ENCODE peak calls at places on chromosomes 7 and 10, in eight cellular contexts. U is CD8-positive, alpha-beta memory T cell; D is fibroblast of pulmonary artery; P is Peyer's patch; T is GM12864; W is SJSA1; V is naive thymus-derived CD4-positive, alpha-beta T cell; K is body of pancreas. M is an unnamed sample.

GRCh38 chr7:74294191-74294998 is 5.2 kb downstream of the CLIP2 start:
- DNase-seq in U (no peak), D (peak), P (no peak), T (no peak), W (no peak), V (no peak), K (peak), M (peak)

GRCh38 chr7:29224726-29225125 is 30.2 kb downstream of the CHN2 start:
- DNase-seq in U (no peak), D (no peak), P (no peak), T (no peak), W (no peak), V (no peak), K (no peak), M (peak)

GRCh38 chr10:111084346-111085255 is 7.8 kb downstream of the ADRA2A start:
- DNase-seq in U (no peak), D (no peak), P (no peak), T (no peak), W (no peak), V (no peak), K (no peak), M (no peak)

GRCh38 chr7:101602484-101603241 is 26.4 kb downstream of the MYL10 start:
- DNase-seq in U (peak), D (peak), P (peak), T (peak), W (peak), V (peak), K (peak), M (peak)

GRCh38 chr7:155794196-155794595 is 18.1 kb downstream of the SHH start:
- DNase-seq in U (no peak), D (no peak), P (no peak), T (no peak), W (no peak), V (no peak), K (no peak), M (no peak)

GRCh38 chr7:24882989-24883631 is 96.9 kb downstream of the OSBPL3 start:
- DNase-seq in U (no peak), D (peak), P (no peak), T (no peak), W (no peak), V (no peak), K (no peak), M (peak)

GRCh38 chr10:33196710-33197406 is 137.6 kb downstream of the NRP1 start:
- DNase-seq in U (no peak), D (no peak), P (no peak), T (no peak), W (no peak), V (no peak), K (peak), M (no peak)

GRCh38 chr10:69757553-69758309 is 44.0 kb upstream of the COL13A1 start:
- DNase-seq in U (no peak), D (peak), P (no peak), T (no peak), W (peak), V (no peak), K (peak), M (peak)

GRCh38 chr10:99966306-99966705 is 43.4 kb downstream of the DNMBP start:
- DNase-seq in U (no peak), D (peak), P (no peak), T (no peak), W (no peak), V (no peak), K (no peak), M (peak)

GRCh38 chr7:98329974-98330373 is 48.5 kb downstream of the BRI3 start:
- DNase-seq in U (no peak), D (peak), P (no peak), T (no peak), W (no peak), V (no peak), K (no peak), M (peak)

GRCh38 chr10:87753995-87754866 is 63.8 kb downstream of the ATAD1 start:
- DNase-seq in U (no peak), D (no peak), P (no peak), T (no peak), W (no peak), V (no peak), K (no peak), M (no peak)

GRCh38 chr7:75725306-75725705 is 13.4 kb downstream of the HIP1 start:
- DNase-seq in U (no peak), D (no peak), P (no peak), T (no peak), W (no peak), V (no peak), K (no peak), M (no peak)

GRCh38 chr7:150788474-150789269 is 11.5 kb downstream of the TMEM176B start:
- DNase-seq in U (no peak), D (no peak), P (no peak), T (no peak), W (no peak), V (no peak), K (no peak), M (peak)

GRCh38 chr7:37504791-37505190 is 56.1 kb upstream of the ELMO1 start:
- DNase-seq in U (no peak), D (no peak), P (no peak), T (no peak), W (no peak), V (no peak), K (no peak), M (no peak)

GRCh38 chr10:110977662-110978061 is 58.3 kb downstream of the SHOC2 start:
- DNase-seq in U (no peak), D (no peak), P (no peak), T (no peak), W (no peak), V (no peak), K (no peak), M (peak)

GRCh38 chr10:78210548-78210947 is 176.9 kb downstream of the RPS24 start:
- DNase-seq in U (no peak), D (no peak), P (no peak), T (no peak), W (no peak), V (no peak), K (no peak), M (no peak)

GRCh38 chr10:123147635-123148413 is at the start of gene HMX2:
- DNase-seq in U (no peak), D (no peak), P (no peak), T (no peak), W (no peak), V (no peak), K (no peak), M (no peak)

GRCh38 chr7:99392046-99392445 is 16.4 kb downstream of the PDAP1 start:
- DNase-seq in U (no peak), D (no peak), P (no peak), T (no peak), W (no peak), V (no peak), K (no peak), M (no peak)

GRCh38 chr7:99390941-99391602 is 16.5 kb downstream of the ARPC1B start:
- DNase-seq in U (no peak), D (no peak), P (no peak), T (no peak), W (no peak), V (no peak), K (no peak), M (peak)

GRCh38 chr7:99393363-99394187 is 14.8 kb downstream of the PDAP1 start:
- DNase-seq in U (no peak), D (no peak), P (peak), T (no peak), W (no peak), V (no peak), K (no peak), M (no peak)

GRCh38 chr7:99394188-99394502 is 14.3 kb downstream of the PDAP1 start:
- DNase-seq in U (no peak), D (no peak), P (no peak), T (no peak), W (no peak), V (no peak), K (no peak), M (no peak)

DNA sequence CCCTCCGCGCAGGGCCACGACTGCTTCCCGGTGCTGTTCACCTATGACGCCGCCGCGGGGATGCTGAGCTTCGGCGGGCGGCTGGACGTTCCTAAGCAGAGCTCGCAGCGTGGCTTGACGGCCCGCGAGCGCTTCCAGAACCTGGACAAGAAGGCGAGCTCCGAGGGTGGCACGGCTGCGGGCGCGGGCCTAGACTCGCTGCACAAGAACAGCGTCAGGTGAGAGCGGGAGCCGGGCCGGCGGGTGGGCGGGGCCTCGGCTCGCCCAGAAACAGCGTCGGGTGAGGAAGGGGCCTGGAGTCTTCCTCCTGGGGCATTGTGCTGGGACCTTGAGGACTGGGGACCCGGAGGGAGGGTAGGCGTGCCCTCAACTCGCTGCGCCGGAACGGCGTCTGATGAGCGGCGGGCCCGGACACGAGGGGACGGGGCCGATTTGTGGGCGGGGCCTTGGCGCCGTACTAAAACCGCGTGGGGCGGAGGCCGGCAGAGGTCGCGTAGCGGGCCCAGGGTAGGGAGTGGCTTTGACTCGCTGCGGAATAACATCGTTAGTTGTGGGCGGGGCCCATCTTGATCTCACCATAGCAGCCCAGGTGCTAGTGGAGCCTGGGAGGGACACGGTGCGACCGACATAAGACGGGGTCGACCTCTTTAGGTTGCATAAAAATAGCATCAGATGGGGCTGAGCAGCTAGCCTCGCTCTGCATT is 15.6 kb downstream of the PDAP1 start:
- DNase-seq in U (peak), D (no peak), P (peak), T (no peak), W (no peak), V (peak), K (peak), M (peak)
- H3K4me3 ChIP-seq in U (peak), D (no peak), P (peak), T (no peak), W (no peak), V (peak), K (peak), M (peak)

DNA sequence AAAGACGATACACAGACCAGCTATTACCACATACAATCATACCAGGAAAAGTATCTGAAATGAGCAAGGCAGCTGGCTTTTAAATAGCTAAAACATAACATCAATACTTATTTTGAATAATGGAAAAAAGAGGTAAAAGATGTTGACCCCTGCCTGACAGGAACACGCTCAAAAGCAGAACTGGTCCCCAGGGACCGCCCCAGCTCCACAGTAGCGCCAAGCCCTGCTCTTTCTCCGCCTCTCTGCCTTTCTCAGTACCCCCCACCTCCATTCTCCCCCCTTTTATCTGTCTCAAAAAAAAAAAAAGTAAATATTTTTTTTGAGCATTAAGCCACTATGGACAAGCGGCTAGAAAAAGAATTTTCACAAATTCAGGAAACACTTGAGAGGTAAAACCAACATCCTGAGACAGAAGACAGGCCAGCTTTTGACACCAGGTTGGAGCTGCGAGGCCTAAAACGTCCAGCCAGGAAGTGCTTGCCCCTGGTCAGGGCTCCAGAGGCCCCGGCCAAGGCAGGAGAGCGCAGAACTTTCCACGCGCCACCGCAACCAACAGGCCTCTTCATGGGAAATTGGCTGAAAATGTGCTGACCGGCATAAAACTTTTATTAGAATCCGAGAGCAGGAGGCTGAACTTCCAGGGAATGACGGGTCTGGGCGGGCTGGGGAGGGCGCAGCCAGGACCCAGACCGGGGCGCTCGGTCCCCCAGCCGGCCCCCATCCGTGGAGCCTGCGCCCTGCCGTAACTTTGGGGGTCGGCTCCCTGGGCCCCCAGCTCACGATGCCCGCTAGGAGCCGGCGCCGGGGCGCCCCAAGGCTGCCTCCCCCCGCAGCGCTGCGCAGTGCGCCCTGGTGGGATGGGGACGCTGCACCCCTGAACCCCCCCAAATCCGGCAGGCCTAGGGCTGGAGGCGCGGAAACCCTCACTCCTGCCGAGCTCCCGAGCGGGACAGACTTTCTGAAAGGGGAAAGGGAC is 413.8 kb upstream of the MKI67 start:
- DNase-seq in U (no peak), D (no peak), P (no peak), T (no peak), W (no peak), V (no peak), K (no peak), M (no peak)
- H3K4me3 ChIP-seq in U (no peak), D (no peak), P (no peak), T (no peak), W (no peak), V (no peak), K (no peak), M (no peak)

DNA sequence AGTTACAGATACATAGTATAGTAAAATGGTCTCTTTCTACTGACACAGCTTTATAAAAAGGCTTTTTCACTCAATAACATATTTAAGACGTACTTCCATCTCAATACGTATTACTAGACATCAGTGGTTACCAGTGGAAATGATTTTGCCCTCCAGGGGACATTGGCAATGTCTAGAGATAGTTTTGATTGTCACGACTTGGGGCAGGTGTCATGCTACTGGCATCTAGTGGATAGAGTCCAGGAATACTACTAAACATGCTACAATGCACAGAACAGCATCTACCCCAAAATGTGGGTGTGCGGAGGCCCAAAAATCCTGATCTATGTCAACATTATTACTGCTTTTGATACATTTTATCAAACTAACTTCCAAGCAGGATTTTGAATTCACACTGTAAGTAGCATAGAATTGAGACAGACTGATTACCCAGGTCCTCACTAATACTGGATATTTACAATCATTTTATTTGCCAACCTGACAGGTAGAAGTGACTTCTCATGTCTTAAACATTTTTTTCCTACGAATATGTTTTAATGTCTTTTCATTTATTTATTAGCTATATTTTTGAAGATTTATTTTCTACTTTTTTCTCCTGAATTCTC is 53.8 kb downstream of the HGF start:
- DNase-seq in U (no peak), D (peak), P (no peak), T (no peak), W (no peak), V (no peak), K (no peak), M (peak)
- H3K4me3 ChIP-seq in U (no peak), D (no peak), P (no peak), T (no peak), W (no peak), V (no peak), K (no peak), M (no peak)

DNA sequence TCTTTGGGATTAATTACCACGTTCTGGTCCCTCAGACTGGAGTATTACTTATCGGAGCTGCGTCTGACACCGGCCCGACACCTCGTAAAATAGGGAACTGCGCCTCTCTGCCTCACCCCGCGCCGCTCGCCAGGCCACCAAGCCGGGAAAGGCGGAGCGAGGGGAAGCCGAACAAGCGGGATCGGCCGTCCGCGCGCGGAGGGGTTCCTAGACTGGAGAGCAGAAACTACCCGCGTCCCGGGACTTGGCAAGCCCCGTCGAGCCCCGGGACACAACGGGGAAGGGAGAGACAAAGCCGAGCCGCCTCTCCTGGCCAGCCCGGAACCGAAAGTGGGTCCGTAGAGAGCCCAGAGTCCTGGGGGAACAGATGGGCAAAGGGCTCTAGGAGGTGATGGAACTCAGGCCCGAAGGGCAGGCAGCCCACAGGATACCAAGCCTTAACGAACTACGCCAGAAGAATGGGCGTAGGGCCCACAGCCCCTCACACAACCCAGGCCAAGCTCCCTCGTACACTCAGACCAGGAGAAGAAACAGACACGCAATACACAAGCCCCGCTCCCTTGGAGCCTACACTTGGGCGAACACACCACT is 6.5 kb downstream of the LBX1 start:
- DNase-seq in U (no peak), D (no peak), P (no peak), T (no peak), W (no peak), V (no peak), K (no peak), M (no peak)
- H3K4me3 ChIP-seq in U (no peak), D (no peak), P (peak), T (peak), W (no peak), V (peak), K (no peak), M (peak)

DNA sequence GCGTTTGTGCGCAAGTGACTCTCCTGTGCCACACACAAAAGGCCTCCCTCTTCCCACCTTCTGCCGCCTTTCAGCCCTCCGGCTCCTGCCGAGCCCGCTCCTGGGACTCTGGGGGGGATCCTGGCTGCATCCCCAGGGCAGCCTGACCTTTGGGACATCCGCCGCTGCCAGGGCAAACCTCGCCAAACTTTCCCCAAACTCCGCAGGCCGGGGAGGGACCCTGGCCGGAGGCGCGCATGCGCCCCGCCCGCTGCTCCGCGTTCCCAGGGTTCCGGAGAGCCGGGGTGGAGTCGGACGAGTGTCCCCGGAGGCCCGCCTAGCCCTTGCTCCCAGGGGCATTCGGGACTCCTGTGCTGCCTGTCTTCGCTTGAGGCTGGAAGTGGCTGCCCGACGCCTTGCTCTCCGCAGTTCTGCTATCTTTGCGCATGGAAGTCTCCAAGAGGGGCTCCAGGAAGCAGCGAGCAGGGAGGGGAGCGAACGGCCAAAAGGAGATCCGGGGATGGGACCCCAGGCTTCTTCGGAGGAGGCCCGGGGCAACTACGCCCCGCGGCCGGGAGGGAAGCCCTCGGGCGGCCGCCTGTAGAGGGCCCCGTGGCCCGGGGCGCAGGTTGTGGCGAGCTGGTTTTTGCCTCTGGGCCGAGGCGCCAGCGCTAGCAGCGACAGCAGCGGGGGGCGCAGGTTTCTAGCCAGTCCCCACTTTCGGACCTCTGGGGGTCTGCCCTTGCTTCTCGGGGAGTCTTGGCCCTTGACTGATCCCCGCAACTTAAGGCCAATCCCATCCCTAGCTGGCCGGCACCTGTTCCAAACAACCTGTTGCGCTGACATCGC is 7.0 kb downstream of the PTF1A start:
- DNase-seq in U (no peak), D (no peak), P (no peak), T (no peak), W (no peak), V (no peak), K (peak), M (no peak)
- H3K4me3 ChIP-seq in U (no peak), D (no peak), P (no peak), T (no peak), W (no peak), V (no peak), K (peak), M (no peak)